ENCODE peak calls at places on chromosome 7, in ten cellular contexts. Z is tibial artery, X is H1, B is BJ, S is cardiac fibroblast, A is Panc1, G is transverse colon, H is fibroblast of the aortic adventitia, O is spleen, R is progenitor cell of endocrine pancreas. N is an unnamed sample.

GRCh38 chr7:151060416-151061234 is 1.2 kb downstream of the SLC4A2 start:
- DNase-seq in Z (no peak), X (no peak), B (no peak), S (peak; percentile 63), A (no peak), G (peak; percentile 58), H (peak; percentile 57), O (no peak), R (no peak), N (no peak)

GRCh38 chr7:148348466-148348865 is 242.1 kb upstream of the C7orf33 start:
- DNase-seq in Z (no peak), X (no peak), B (no peak), S (no peak), A (no peak), G (no peak), H (no peak), O (no peak), R (no peak), N (no peak)

GRCh38 chr7:86900886-86901285 is 158.6 kb downstream of the ELAPOR2 start:
- DNase-seq in Z (no peak), X (no peak), B (no peak), S (no peak), A (no peak), G (no peak), H (no peak), O (no peak), R (no peak), N (no peak)

GRCh38 chr7:100220833-100221718 is 1.3 kb downstream of the PVRIG start:
- DNase-seq in Z (no peak), X (no peak), B (no peak), S (no peak), A (no peak), G (peak; percentile 68), H (no peak), O (peak; percentile 93), R (no peak), N (no peak)

GRCh38 chr7:139725077-139725476 is 52.7 kb downstream of the HIPK2 start:
- DNase-seq in Z (no peak), X (no peak), B (peak; percentile 30), S (peak; percentile 94), A (peak; percentile 52), G (peak; percentile 32), H (peak; percentile 66), O (no peak), R (no peak), N (no peak)

GRCh38 chr7:99805641-99806040 is 21.7 kb upstream of the CYP3A4 start:
- DNase-seq in Z (no peak), X (no peak), B (no peak), S (no peak), A (no peak), G (no peak), H (no peak), O (no peak), R (no peak), N (no peak)

GRCh38 chr7:80386686-80387085 is 125.2 kb downstream of the GNAT3 start:
- DNase-seq in Z (no peak), X (no peak), B (no peak), S (peak; percentile 47), A (no peak), G (no peak), H (no peak), O (no peak), R (no peak), N (no peak)

GRCh38 chr7:112448891-112449290 is 1.4 kb upstream of the IFRD1 start:
- DNase-seq in Z (no peak), X (no peak), B (no peak), S (no peak), A (no peak), G (no peak), H (no peak), O (no peak), R (no peak), N (no peak)

GRCh38 chr7:20214787-20215669 is 2.2 kb downstream of the MACC1 start:
- DNase-seq in Z (no peak), X (no peak), B (no peak), S (no peak), A (no peak), G (no peak), H (no peak), O (no peak), R (no peak), N (no peak)

GRCh38 chr7:69564454-69565417 is 33.5 kb upstream of the AUTS2 start:
- DNase-seq in Z (no peak), X (no peak), B (no peak), S (peak; percentile 24), A (no peak), G (no peak), H (peak; percentile 35), O (no peak), R (no peak), N (peak; percentile 4)

GRCh38 chr7:141837683-141838082 is 3.6 kb downstream of the PRSS37 start:
- DNase-seq in Z (no peak), X (no peak), B (no peak), S (no peak), A (no peak), G (no peak), H (no peak), O (no peak), R (no peak), N (no peak)

GRCh38 chr7:78905449-78905848 is 548.0 kb downstream of the MAGI2 start:
- DNase-seq in Z (no peak), X (no peak), B (no peak), S (no peak), A (no peak), G (no peak), H (no peak), O (no peak), R (no peak), N (no peak)

DNA sequence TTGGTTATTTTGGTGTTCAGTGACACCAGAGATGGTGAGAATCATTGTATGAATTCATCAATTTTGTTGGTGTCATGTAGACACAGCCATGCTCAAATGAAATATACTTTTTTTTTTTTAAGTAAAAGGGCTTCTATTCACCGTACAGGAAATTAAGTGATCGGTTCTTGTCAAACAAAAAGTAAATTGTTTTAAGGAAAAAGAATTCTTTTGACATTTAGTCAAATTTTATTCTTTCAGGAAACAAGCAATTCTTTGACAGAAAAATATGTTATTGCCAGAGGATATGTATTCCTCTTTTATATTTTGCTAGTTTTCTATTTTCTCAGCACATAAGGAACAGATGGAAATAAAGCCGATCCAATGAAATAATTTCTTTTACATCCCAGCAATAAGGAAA is 551.9 kb downstream of the MAGI2 start:
- DNase-seq in Z (no peak), X (no peak), B (no peak), S (no peak), A (no peak), G (no peak), H (no peak), O (no peak), R (no peak), N (no peak)
- TF ChIP-seq CTCF in Z (no peak), X (no peak), B (no peak), S (no peak), A (no peak), G (no peak), H (no peak), O (no peak), R (no peak), N (no peak)

GRCh38 chr7:92417913-92418312 is 29.4 kb upstream of the GATAD1 start:
- DNase-seq in Z (no peak), X (no peak), B (no peak), S (no peak), A (no peak), G (no peak), H (no peak), O (no peak), R (no peak), N (no peak)
- TF ChIP-seq CTCF in Z (no peak), X (peak; percentile 41), B (no peak), S (no peak), A (no peak), G (no peak), H (no peak), O (no peak), R (no peak), N (no peak)

DNA sequence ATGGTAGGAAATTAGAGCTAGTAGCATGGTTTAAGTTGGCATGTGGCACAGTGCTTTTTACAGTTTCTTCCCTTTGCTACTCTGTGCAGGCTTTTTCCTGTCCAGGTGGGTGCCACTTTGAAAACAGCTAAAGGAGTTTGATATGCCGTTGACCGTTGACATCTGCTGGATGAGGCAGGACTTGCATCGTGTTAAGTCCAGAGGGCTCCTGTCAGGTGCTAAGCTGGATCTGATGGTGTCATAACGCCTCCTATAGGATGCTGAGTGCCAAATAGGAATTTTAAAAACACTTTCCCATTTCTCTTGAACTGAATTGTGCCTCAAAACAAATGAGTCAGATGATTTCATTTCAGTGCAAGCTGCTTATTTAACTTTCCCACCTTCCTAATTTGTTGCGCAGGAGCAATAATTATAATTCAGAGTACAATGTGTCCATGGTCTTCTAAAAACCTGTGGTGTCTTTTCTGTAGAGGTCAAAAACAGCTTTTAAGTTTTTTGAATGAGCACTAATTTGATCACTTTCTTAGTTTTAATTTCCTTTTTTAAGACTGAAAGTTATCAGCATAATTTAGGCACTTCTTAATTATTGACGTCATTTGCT is 178.3 kb downstream of the CDCA7L start:
- DNase-seq in Z (no peak), X (peak; percentile 73), B (no peak), S (peak; percentile 89), A (peak; percentile 75), G (peak; percentile 24), H (peak; percentile 60), O (no peak), R (peak; percentile 40), N (peak; percentile 61)
- TF ChIP-seq CTCF in Z (no peak), X (peak; percentile 79), B (peak; percentile 49), S (peak; percentile 73), A (peak; percentile 93), G (peak; percentile 20), H (peak; percentile 36), O (peak; percentile 24), R (peak; percentile 77), N (peak; percentile 76)

GRCh38 chr7:149809215-149809614 is 29.0 kb upstream of the ZNF862 start:
- DNase-seq in Z (no peak), X (no peak), B (no peak), S (no peak), A (no peak), G (no peak), H (no peak), O (no peak), R (no peak), N (no peak)

GRCh38 chr7:149811831-149812490 is 26.2 kb upstream of the ZNF862 start:
- DNase-seq in Z (no peak), X (no peak), B (no peak), S (no peak), A (no peak), G (no peak), H (no peak), O (no peak), R (no peak), N (no peak)

GRCh38 chr7:149813254-149814035 is 24.7 kb upstream of the ZNF862 start:
- DNase-seq in Z (no peak), X (no peak), B (no peak), S (no peak), A (no peak), G (no peak), H (no peak), O (no peak), R (no peak), N (no peak)

GRCh38 chr7:149808311-149808710 is 29.9 kb upstream of the ZNF862 start:
- DNase-seq in Z (no peak), X (no peak), B (no peak), S (no peak), A (no peak), G (no peak), H (no peak), O (no peak), R (no peak), N (no peak)

GRCh38 chr7:149811221-149811620 is 27.0 kb upstream of the ZNF862 start:
- DNase-seq in Z (no peak), X (no peak), B (no peak), S (peak; percentile 6), A (no peak), G (no peak), H (no peak), O (no peak), R (no peak), N (no peak)
- TF ChIP-seq CTCF in Z (no peak), X (no peak), B (peak; percentile 32), S (peak; percentile 28), A (peak; percentile 65), G (no peak), H (peak; percentile 33), O (no peak), R (no peak), N (no peak)

N was measured in kidney epithelial cell.